ENCODE peak calls at places on chromosome 13, in six cellular contexts. One of them, this sample, is unnamed.

GRCh38 chr13:63088226-63088625 is 1672.6 kb upstream of the PCDH20 start:
- DNase-seq in ascending aorta: no peak
- DNase-seq in esophagus squamous epithelium: no peak
- DNase-seq in bronchial epithelial cell: no peak
- DNase-seq in GM12865: no peak
- DNase-seq in testis: no peak
- DNase-seq in this sample: peak

GRCh38 chr13:24274452-24274971 is 34.9 kb upstream of the C1QTNF9 start:
- DNase-seq in ascending aorta: no peak
- DNase-seq in esophagus squamous epithelium: no peak
- DNase-seq in bronchial epithelial cell: peak
- DNase-seq in GM12865: peak
- DNase-seq in testis: peak
- DNase-seq in this sample: no peak

GRCh38 chr13:51148952-51149573 is 38.0 kb upstream of the C13orf42 start:
- DNase-seq in ascending aorta: no peak
- DNase-seq in esophagus squamous epithelium: no peak
- DNase-seq in bronchial epithelial cell: peak
- DNase-seq in GM12865: peak
- DNase-seq in testis: peak
- DNase-seq in this sample: peak

GRCh38 chr13:113666951-113667701 is at the start of gene GRK1:
- DNase-seq in ascending aorta: peak
- DNase-seq in esophagus squamous epithelium: no peak
- DNase-seq in bronchial epithelial cell: no peak
- DNase-seq in GM12865: no peak
- DNase-seq in testis: no peak
- DNase-seq in this sample: no peak

GRCh38 chr13:43195551-43195950 is 172.2 kb downstream of the DNAJC15 start:
- DNase-seq in ascending aorta: no peak
- DNase-seq in esophagus squamous epithelium: no peak
- DNase-seq in bronchial epithelial cell: peak
- DNase-seq in GM12865: peak
- DNase-seq in testis: no peak
- DNase-seq in this sample: no peak

GRCh38 chr13:109243311-109243951 is 543.0 kb downstream of the IRS2 start:
- DNase-seq in ascending aorta: peak
- DNase-seq in esophagus squamous epithelium: no peak
- DNase-seq in bronchial epithelial cell: peak
- DNase-seq in GM12865: no peak
- DNase-seq in testis: no peak
- DNase-seq in this sample: peak

GRCh38 chr13:50676602-50677001 is 166.9 kb downstream of the DLEU7 start:
- DNase-seq in ascending aorta: no peak
- DNase-seq in esophagus squamous epithelium: no peak
- DNase-seq in bronchial epithelial cell: peak
- DNase-seq in GM12865: peak
- DNase-seq in testis: no peak
- DNase-seq in this sample: peak

GRCh38 chr13:34035178-34035577 is 217.2 kb downstream of the RFC3 start:
- DNase-seq in ascending aorta: no peak
- DNase-seq in esophagus squamous epithelium: no peak
- DNase-seq in bronchial epithelial cell: no peak
- DNase-seq in GM12865: no peak
- DNase-seq in testis: no peak
- DNase-seq in this sample: no peak

GRCh38 chr13:106187501-106187900 is 348.0 kb downstream of the EFNB2 start:
- DNase-seq in ascending aorta: no peak
- DNase-seq in esophagus squamous epithelium: no peak
- DNase-seq in bronchial epithelial cell: no peak
- DNase-seq in GM12865: no peak
- DNase-seq in testis: no peak
- DNase-seq in this sample: no peak

GRCh38 chr13:24719139-24719538 is 38.9 kb downstream of the ATP12A start:
- DNase-seq in ascending aorta: peak
- DNase-seq in esophagus squamous epithelium: no peak
- DNase-seq in bronchial epithelial cell: no peak
- DNase-seq in GM12865: no peak
- DNase-seq in testis: no peak
- DNase-seq in this sample: no peak

GRCh38 chr13:45063261-45063870 is 56.9 kb upstream of the GTF2F2 start:
- DNase-seq in ascending aorta: no peak
- DNase-seq in esophagus squamous epithelium: no peak
- DNase-seq in bronchial epithelial cell: no peak
- DNase-seq in GM12865: no peak
- DNase-seq in testis: no peak
- DNase-seq in this sample: peak

GRCh38 chr13:95571941-95572340 is 19.4 kb downstream of the CLDN10 start:
- DNase-seq in ascending aorta: no peak
- DNase-seq in esophagus squamous epithelium: no peak
- DNase-seq in bronchial epithelial cell: no peak
- DNase-seq in GM12865: no peak
- DNase-seq in testis: no peak
- DNase-seq in this sample: no peak

GRCh38 chr13:37769078-37769477 is 100.5 kb downstream of the TRPC4 start:
- DNase-seq in ascending aorta: no peak
- DNase-seq in esophagus squamous epithelium: no peak
- DNase-seq in bronchial epithelial cell: peak
- DNase-seq in GM12865: no peak
- DNase-seq in testis: no peak
- DNase-seq in this sample: no peak

GRCh38 chr13:73733691-73734090 is 400.5 kb downstream of the KLF12 start:
- DNase-seq in ascending aorta: no peak
- DNase-seq in esophagus squamous epithelium: no peak
- DNase-seq in bronchial epithelial cell: no peak
- DNase-seq in GM12865: no peak
- DNase-seq in testis: no peak
- DNase-seq in this sample: no peak

GRCh38 chr13:95498886-95499285 is 53.6 kb upstream of the CLDN10 start:
- DNase-seq in ascending aorta: no peak
- DNase-seq in esophagus squamous epithelium: no peak
- DNase-seq in bronchial epithelial cell: peak
- DNase-seq in GM12865: no peak
- DNase-seq in testis: no peak
- DNase-seq in this sample: no peak

GRCh38 chr13:101691326-101691725 is 238.9 kb downstream of the ITGBL1 start:
- DNase-seq in ascending aorta: no peak
- DNase-seq in esophagus squamous epithelium: no peak
- DNase-seq in bronchial epithelial cell: no peak
- DNase-seq in GM12865: no peak
- DNase-seq in testis: no peak
- DNase-seq in this sample: no peak

GRCh38 chr13:94419304-94419943 is 60.1 kb downstream of the DCT start:
- DNase-seq in ascending aorta: no peak
- DNase-seq in esophagus squamous epithelium: no peak
- DNase-seq in bronchial epithelial cell: peak
- DNase-seq in GM12865: peak
- DNase-seq in testis: no peak
- DNase-seq in this sample: peak

GRCh38 chr13:31468114-31468902 is 268.5 kb downstream of the B3GLCT start:
- DNase-seq in ascending aorta: no peak
- DNase-seq in esophagus squamous epithelium: no peak
- DNase-seq in bronchial epithelial cell: no peak
- DNase-seq in GM12865: no peak
- DNase-seq in testis: no peak
- DNase-seq in this sample: no peak

GRCh38 chr13:76812971-76813691 is 73.1 kb downstream of the KCTD12 start:
- DNase-seq in ascending aorta: peak
- DNase-seq in esophagus squamous epithelium: no peak
- DNase-seq in bronchial epithelial cell: no peak
- DNase-seq in GM12865: no peak
- DNase-seq in testis: no peak
- DNase-seq in this sample: peak

GRCh38 chr13:95267662-95268369 is 33.4 kb downstream of the ABCC4 start:
- DNase-seq in ascending aorta: no peak
- DNase-seq in esophagus squamous epithelium: no peak
- DNase-seq in bronchial epithelial cell: peak
- DNase-seq in GM12865: no peak
- DNase-seq in testis: no peak
- DNase-seq in this sample: peak

GRCh38 chr13:111429064-111429558 is 108.7 kb downstream of the TEX29 start:
- DNase-seq in ascending aorta: no peak
- DNase-seq in esophagus squamous epithelium: no peak
- DNase-seq in bronchial epithelial cell: peak
- DNase-seq in GM12865: peak
- DNase-seq in testis: peak
- DNase-seq in this sample: peak

GRCh38 chr13:26961890-26962615 is 201.5 kb upstream of the GPR12 start:
- DNase-seq in ascending aorta: no peak
- DNase-seq in esophagus squamous epithelium: no peak
- DNase-seq in bronchial epithelial cell: no peak
- DNase-seq in GM12865: no peak
- DNase-seq in testis: no peak
- DNase-seq in this sample: no peak

GRCh38 chr13:83150616-83151307 is 731.5 kb downstream of the SLITRK1 start:
- DNase-seq in ascending aorta: no peak
- DNase-seq in esophagus squamous epithelium: no peak
- DNase-seq in bronchial epithelial cell: no peak
- DNase-seq in GM12865: no peak
- DNase-seq in testis: no peak
- DNase-seq in this sample: peak

GRCh38 chr13:102972191-102972590 is 94.0 kb downstream of the SLC10A2 start:
- DNase-seq in ascending aorta: no peak
- DNase-seq in esophagus squamous epithelium: no peak
- DNase-seq in bronchial epithelial cell: no peak
- DNase-seq in GM12865: no peak
- DNase-seq in testis: no peak
- DNase-seq in this sample: no peak

GRCh38 chr13:94534171-94534570 is 54.7 kb upstream of the DCT start:
- DNase-seq in ascending aorta: no peak
- DNase-seq in esophagus squamous epithelium: no peak
- DNase-seq in bronchial epithelial cell: peak
- DNase-seq in GM12865: no peak
- DNase-seq in testis: no peak
- DNase-seq in this sample: no peak

GRCh38 chr13:45949161-45949560 is 97.6 kb upstream of the SIAH3 start:
- DNase-seq in ascending aorta: no peak
- DNase-seq in esophagus squamous epithelium: no peak
- DNase-seq in bronchial epithelial cell: no peak
- DNase-seq in GM12865: no peak
- DNase-seq in testis: no peak
- DNase-seq in this sample: peak

GRCh38 chr13:67366533-67366932 is 136.4 kb upstream of the PCDH9 start:
- DNase-seq in ascending aorta: no peak
- DNase-seq in esophagus squamous epithelium: no peak
- DNase-seq in bronchial epithelial cell: peak
- DNase-seq in GM12865: no peak
- DNase-seq in testis: no peak
- DNase-seq in this sample: peak
- TF ChIP-seq CTCF in ascending aorta: no peak
- TF ChIP-seq CTCF in esophagus squamous epithelium: no peak
- TF ChIP-seq CTCF in bronchial epithelial cell: no peak
- TF ChIP-seq CTCF in GM12865: no peak
- TF ChIP-seq CTCF in testis: no peak
- TF ChIP-seq CTCF in this sample: peak

GRCh38 chr13:39835253-39835652 is 179.8 kb downstream of the COG6 start:
- DNase-seq in ascending aorta: no peak
- DNase-seq in esophagus squamous epithelium: no peak
- DNase-seq in bronchial epithelial cell: no peak
- DNase-seq in GM12865: no peak
- DNase-seq in testis: no peak
- DNase-seq in this sample: no peak
- H3K4me3 ChIP-seq in ascending aorta: no peak
- H3K4me3 ChIP-seq in esophagus squamous epithelium: no peak
- H3K4me3 ChIP-seq in bronchial epithelial cell: no peak
- H3K4me3 ChIP-seq in GM12865: no peak
- H3K4me3 ChIP-seq in testis: no peak
- H3K4me3 ChIP-seq in this sample: no peak

GRCh38 chr13:39129253-39129652 is 91.0 kb downstream of the NHLRC3 start:
- DNase-seq in ascending aorta: no peak
- DNase-seq in esophagus squamous epithelium: no peak
- DNase-seq in bronchial epithelial cell: no peak
- DNase-seq in GM12865: no peak
- DNase-seq in testis: no peak
- DNase-seq in this sample: no peak
- TF ChIP-seq CTCF in ascending aorta: no peak
- TF ChIP-seq CTCF in esophagus squamous epithelium: no peak
- TF ChIP-seq CTCF in bronchial epithelial cell: no peak
- TF ChIP-seq CTCF in GM12865: no peak
- TF ChIP-seq CTCF in testis: no peak
- TF ChIP-seq CTCF in this sample: no peak

DNA sequence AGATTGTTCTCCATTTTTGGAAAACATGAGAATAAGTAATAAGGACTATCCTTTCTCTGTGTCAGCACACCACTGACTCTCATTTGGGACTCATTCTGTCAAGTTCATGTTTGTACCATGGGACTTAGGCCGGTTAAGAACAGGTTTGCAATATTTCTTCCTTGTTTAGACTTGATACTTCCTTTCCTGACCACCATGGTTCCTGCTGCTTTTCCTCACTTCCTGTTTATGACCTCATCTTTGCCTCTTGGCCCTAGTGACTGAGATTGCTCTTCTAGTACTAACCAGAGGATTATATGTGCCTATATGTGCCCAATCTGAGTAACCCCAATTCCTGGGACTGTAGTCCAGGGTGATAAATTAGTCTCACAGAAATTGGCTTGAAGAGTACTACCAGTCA is 32.5 kb upstream of the NDFIP2 start:
- DNase-seq in ascending aorta: no peak
- DNase-seq in esophagus squamous epithelium: no peak
- DNase-seq in bronchial epithelial cell: peak
- DNase-seq in GM12865: peak
- DNase-seq in testis: no peak
- DNase-seq in this sample: no peak
- H3K4me3 ChIP-seq in ascending aorta: no peak
- H3K4me3 ChIP-seq in esophagus squamous epithelium: no peak
- H3K4me3 ChIP-seq in bronchial epithelial cell: no peak
- H3K4me3 ChIP-seq in GM12865: no peak
- H3K4me3 ChIP-seq in testis: no peak
- H3K4me3 ChIP-seq in this sample: no peak

DNA sequence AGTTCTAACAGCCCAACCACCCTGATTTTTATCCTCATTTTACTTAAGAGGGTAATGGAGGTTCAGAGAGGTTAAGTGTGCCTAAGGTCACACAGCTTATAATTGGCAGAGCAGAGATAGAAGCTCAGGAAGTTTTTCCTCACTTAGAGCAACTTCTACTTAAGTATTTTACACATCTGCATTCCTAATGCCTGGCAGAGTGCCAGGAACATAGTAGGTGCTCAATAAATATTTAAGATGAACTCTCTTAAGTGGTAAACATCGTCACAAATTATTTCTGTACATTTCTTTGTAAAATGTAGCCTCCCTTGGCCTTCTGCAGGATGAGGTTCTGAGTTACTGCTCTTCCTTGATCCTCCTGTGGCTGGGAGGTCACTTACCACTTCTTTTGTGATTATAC is 14.7 kb downstream of the FARP1 start:
- DNase-seq in ascending aorta: no peak
- DNase-seq in esophagus squamous epithelium: no peak
- DNase-seq in bronchial epithelial cell: no peak
- DNase-seq in GM12865: no peak
- DNase-seq in testis: no peak
- DNase-seq in this sample: no peak
- TF ChIP-seq CTCF in ascending aorta: no peak
- TF ChIP-seq CTCF in esophagus squamous epithelium: no peak
- TF ChIP-seq CTCF in bronchial epithelial cell: no peak
- TF ChIP-seq CTCF in GM12865: no peak
- TF ChIP-seq CTCF in testis: no peak
- TF ChIP-seq CTCF in this sample: no peak

GRCh38 chr13:98976941-98977340 is 923 bp downstream of the DOCK9 start:
- DNase-seq in ascending aorta: no peak
- DNase-seq in esophagus squamous epithelium: no peak
- DNase-seq in bronchial epithelial cell: no peak
- DNase-seq in GM12865: no peak
- DNase-seq in testis: no peak
- DNase-seq in this sample: peak
- H3K4me3 ChIP-seq in ascending aorta: no peak
- H3K4me3 ChIP-seq in esophagus squamous epithelium: peak
- H3K4me3 ChIP-seq in bronchial epithelial cell: no peak
- H3K4me3 ChIP-seq in GM12865: no peak
- H3K4me3 ChIP-seq in testis: no peak
- H3K4me3 ChIP-seq in this sample: peak